ENCODE peak calls at places on chromosomes 7 and 10, in four cellular contexts. One of them, this sample, is unnamed.
A peak's percentile ranks its signal among the peaks of the same experiment; 100 is the strongest.

GRCh38 chr10:73876971-73877370 is 2.6 kb upstream of the CAMK2G start:
- DNase-seq in GM12865: no peak
- DNase-seq in left lung: no peak
- DNase-seq in lower leg skin: no peak
- DNase-seq in this sample: no peak

GRCh38 chr7:23544913-23545354 is 13.2 kb upstream of the TRA2A start:
- DNase-seq in GM12865: peak; percentile 78
- DNase-seq in left lung: no peak
- DNase-seq in lower leg skin: no peak
- DNase-seq in this sample: no peak

GRCh38 chr7:142868881-142869415 is 14.1 kb downstream of the EPHB6 start:
- DNase-seq in GM12865: no peak
- DNase-seq in left lung: no peak
- DNase-seq in lower leg skin: no peak
- DNase-seq in this sample: peak; percentile 44

GRCh38 chr7:12888727-12889126 is 201.3 kb downstream of the ARL4A start:
- DNase-seq in GM12865: no peak
- DNase-seq in left lung: no peak
- DNase-seq in lower leg skin: no peak
- DNase-seq in this sample: no peak

GRCh38 chr7:149196151-149196704 is 882 bp downstream of the ZNF282 start:
- DNase-seq in GM12865: peak; percentile 9
- DNase-seq in left lung: no peak
- DNase-seq in lower leg skin: no peak
- DNase-seq in this sample: no peak

GRCh38 chr7:138864667-138865066 is 66.7 kb upstream of the ATP6V0A4 start:
- DNase-seq in GM12865: no peak
- DNase-seq in left lung: no peak
- DNase-seq in lower leg skin: peak; percentile 52
- DNase-seq in this sample: no peak

GRCh38 chr10:73771722-73772279 is 10.0 kb upstream of the CHCHD1 start:
- DNase-seq in GM12865: peak; percentile 86
- DNase-seq in left lung: peak; percentile 91
- DNase-seq in lower leg skin: no peak
- DNase-seq in this sample: peak; percentile 91

GRCh38 chr10:101193210-101193609 is 36.1 kb downstream of the LBX1 start:
- DNase-seq in GM12865: no peak
- DNase-seq in left lung: no peak
- DNase-seq in lower leg skin: no peak
- DNase-seq in this sample: no peak

GRCh38 chr7:106744507-106745180 is 83.7 kb upstream of the CCDC71L start:
- DNase-seq in GM12865: no peak
- DNase-seq in left lung: no peak
- DNase-seq in lower leg skin: no peak
- DNase-seq in this sample: no peak

GRCh38 chr7:124152859-124153692 is 120.2 kb upstream of the TMEM229A start:
- DNase-seq in GM12865: peak; percentile 39
- DNase-seq in left lung: no peak
- DNase-seq in lower leg skin: no peak
- DNase-seq in this sample: no peak
- TF ChIP-seq CTCF in GM12865: peak; percentile 31
- TF ChIP-seq CTCF in left lung: no peak
- TF ChIP-seq CTCF in lower leg skin: no peak
- TF ChIP-seq CTCF in this sample: peak; percentile 49

GRCh38 chr7:73978681-73979563 is 49.1 kb upstream of the ELN start:
- DNase-seq in GM12865: peak; percentile 62
- DNase-seq in left lung: peak; percentile 69
- DNase-seq in lower leg skin: no peak
- DNase-seq in this sample: no peak
- TF ChIP-seq CTCF in GM12865: peak; percentile 54
- TF ChIP-seq CTCF in left lung: no peak
- TF ChIP-seq CTCF in lower leg skin: peak; percentile 41
- TF ChIP-seq CTCF in this sample: no peak

DNA sequence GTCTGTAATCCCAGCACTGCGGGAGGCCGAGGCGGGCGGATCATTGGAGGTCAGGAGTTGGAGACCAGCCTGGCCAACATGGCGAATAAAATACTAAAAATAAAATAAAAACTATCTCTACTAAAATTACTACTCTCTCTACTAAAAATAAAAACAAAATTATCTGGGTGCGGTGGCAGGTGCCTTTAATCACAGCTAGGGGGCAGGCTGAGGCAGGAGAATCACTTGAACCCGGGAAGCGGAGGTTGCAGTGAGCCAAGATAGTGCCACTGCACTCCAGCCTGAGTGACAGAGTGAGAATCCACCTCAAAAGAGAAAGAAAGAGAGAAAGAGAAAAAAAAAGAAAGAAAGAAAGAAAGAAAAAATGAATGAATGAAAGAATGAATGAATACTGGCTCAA is 351.4 kb downstream of the ELMO1 start:
- DNase-seq in GM12865: no peak
- DNase-seq in left lung: no peak
- DNase-seq in lower leg skin: no peak
- DNase-seq in this sample: no peak
- TF ChIP-seq CTCF in GM12865: peak; percentile 0
- TF ChIP-seq CTCF in left lung: no peak
- TF ChIP-seq CTCF in lower leg skin: no peak
- TF ChIP-seq CTCF in this sample: no peak

GRCh38 chr10:3166496-3167290 is 5.9 kb downstream of the PITRM1 start:
- DNase-seq in GM12865: no peak
- DNase-seq in left lung: no peak
- DNase-seq in lower leg skin: no peak
- DNase-seq in this sample: no peak

GRCh38 chr10:3163879-3164278 is 8.7 kb downstream of the PITRM1 start:
- DNase-seq in GM12865: no peak
- DNase-seq in left lung: no peak
- DNase-seq in lower leg skin: no peak
- DNase-seq in this sample: no peak

GRCh38 chr10:3159160-3159559 is 13.4 kb downstream of the PITRM1 start:
- DNase-seq in GM12865: no peak
- DNase-seq in left lung: no peak
- DNase-seq in lower leg skin: no peak
- DNase-seq in this sample: no peak

GRCh38 chr10:3165196-3165595 is 7.4 kb downstream of the PITRM1 start:
- DNase-seq in GM12865: no peak
- DNase-seq in left lung: no peak
- DNase-seq in lower leg skin: no peak
- DNase-seq in this sample: no peak

DNA sequence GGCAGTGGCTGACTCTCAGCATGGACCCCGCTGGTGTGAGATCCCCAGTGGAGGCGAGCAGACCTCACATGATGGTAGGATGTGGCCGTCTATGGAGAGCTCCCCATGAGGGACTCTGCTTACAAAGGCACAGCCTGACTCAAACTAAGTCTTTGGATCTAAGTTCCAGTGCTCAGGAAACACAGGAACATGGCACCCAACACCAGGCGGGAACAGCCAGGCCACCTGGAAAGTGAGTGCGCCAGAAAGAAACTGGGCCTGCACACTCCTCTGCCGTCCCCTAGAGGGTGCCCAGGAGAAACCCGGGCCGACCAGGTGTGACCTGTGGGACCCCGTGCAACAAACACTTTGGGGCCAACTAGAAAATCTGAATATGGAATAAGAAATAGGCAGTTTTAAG is 10.0 kb downstream of the PITRM1 start:
- DNase-seq in GM12865: no peak
- DNase-seq in left lung: no peak
- DNase-seq in lower leg skin: no peak
- DNase-seq in this sample: no peak
- TF ChIP-seq CTCF in GM12865: no peak
- TF ChIP-seq CTCF in left lung: no peak
- TF ChIP-seq CTCF in lower leg skin: no peak
- TF ChIP-seq CTCF in this sample: no peak

GRCh38 chr7:75881436-75882095 is 2.7 kb downstream of the RHBDD2 start:
- DNase-seq in GM12865: no peak
- DNase-seq in left lung: no peak
- DNase-seq in lower leg skin: no peak
- DNase-seq in this sample: no peak
- TF ChIP-seq CTCF in GM12865: no peak
- TF ChIP-seq CTCF in left lung: no peak
- TF ChIP-seq CTCF in lower leg skin: no peak
- TF ChIP-seq CTCF in this sample: no peak

DNA sequence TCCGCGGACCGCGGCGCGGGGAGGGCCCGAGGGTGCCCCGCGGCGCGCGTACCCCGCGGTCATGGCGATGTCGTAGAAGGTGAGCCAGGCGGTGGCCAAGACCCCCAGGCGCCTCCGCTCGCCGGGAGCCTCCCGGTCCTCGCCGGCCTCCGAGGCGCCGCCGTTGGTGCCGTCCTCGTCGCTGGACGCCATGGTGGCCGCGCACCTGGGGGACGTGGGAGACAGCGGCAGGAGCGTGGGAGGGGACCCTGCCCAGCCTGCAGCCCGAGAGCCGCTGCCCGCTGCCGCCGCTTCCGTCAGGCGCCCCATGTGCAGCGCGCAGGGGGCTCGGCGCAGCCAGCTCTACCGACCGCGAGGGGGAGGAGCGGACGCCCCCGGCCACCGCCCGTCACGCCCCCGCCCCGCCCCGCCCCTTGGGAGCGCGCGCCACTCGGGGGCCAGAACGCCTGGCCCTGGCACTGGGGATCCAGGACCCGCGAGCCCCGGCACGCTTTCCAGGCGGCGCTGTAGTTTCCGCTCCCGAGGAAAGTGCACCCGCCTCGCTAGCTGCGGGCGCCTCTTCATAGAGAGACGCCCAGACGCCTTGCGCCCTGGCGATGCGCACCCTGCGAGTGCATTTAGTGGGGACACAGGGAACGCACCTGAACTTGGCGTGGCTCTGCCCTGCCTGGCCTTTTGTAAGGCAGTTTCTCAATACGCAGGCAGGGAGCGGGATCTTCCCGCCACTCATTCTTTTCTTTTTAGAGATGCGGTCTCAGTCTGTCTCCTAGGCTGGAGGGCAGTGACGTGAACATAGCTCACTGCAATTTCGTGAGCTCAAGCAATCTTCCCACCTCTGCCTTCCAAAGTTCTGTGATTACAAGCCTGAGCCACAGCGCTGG is at the start of gene HACD1:
- DNase-seq in GM12865: peak; percentile 46
- DNase-seq in left lung: peak; percentile 77
- DNase-seq in lower leg skin: no peak
- DNase-seq in this sample: peak; percentile 70
- TF ChIP-seq CTCF in GM12865: peak; percentile 1
- TF ChIP-seq CTCF in left lung: no peak
- TF ChIP-seq CTCF in lower leg skin: no peak
- TF ChIP-seq CTCF in this sample: no peak

GRCh38 chr10:95475827-95476481 is 85.2 kb downstream of the SORBS1 start:
- DNase-seq in GM12865: no peak
- DNase-seq in left lung: no peak
- DNase-seq in lower leg skin: no peak
- DNase-seq in this sample: no peak

GRCh38 chr10:95472304-95473088 is 88.7 kb downstream of the SORBS1 start:
- DNase-seq in GM12865: no peak
- DNase-seq in left lung: no peak
- DNase-seq in lower leg skin: no peak
- DNase-seq in this sample: no peak

GRCh38 chr10:95476482-95477174 is 84.5 kb downstream of the SORBS1 start:
- DNase-seq in GM12865: peak; percentile 16
- DNase-seq in left lung: no peak
- DNase-seq in lower leg skin: no peak
- DNase-seq in this sample: no peak

GRCh38 chr10:95475003-95475383 is 86.2 kb downstream of the SORBS1 start:
- DNase-seq in GM12865: no peak
- DNase-seq in left lung: no peak
- DNase-seq in lower leg skin: no peak
- DNase-seq in this sample: no peak

GRCh38 chr10:95474228-95475002 is 86.8 kb downstream of the SORBS1 start:
- DNase-seq in GM12865: no peak
- DNase-seq in left lung: no peak
- DNase-seq in lower leg skin: peak; percentile 36
- DNase-seq in this sample: no peak
- TF ChIP-seq CTCF in GM12865: no peak
- TF ChIP-seq CTCF in left lung: no peak
- TF ChIP-seq CTCF in lower leg skin: no peak
- TF ChIP-seq CTCF in this sample: no peak

GRCh38 chr7:118870187-118870586 is 645.7 kb downstream of the ANKRD7 start:
- DNase-seq in GM12865: peak; percentile 26
- DNase-seq in left lung: no peak
- DNase-seq in lower leg skin: no peak
- DNase-seq in this sample: no peak
- TF ChIP-seq CTCF in GM12865: peak; percentile 37
- TF ChIP-seq CTCF in left lung: no peak
- TF ChIP-seq CTCF in lower leg skin: no peak
- TF ChIP-seq CTCF in this sample: no peak

This sample was measured in right atrium auricular region.